ENCODE peak calls at places on chromosomes 2 and 18, in eight cellular contexts. U is germinal center, S is fibroblast of pulmonary artery, Q is bronchial epithelial cell, G is A549, Y is RWPE1, Z is esophagus squamous epithelium, L is right lobe of liver. E is an unnamed sample.

GRCh38 chr2:45919711-45920111 is 268.2 kb downstream of the PRKCE start:
- DNase-seq in S (no peak), L (no peak), G (no peak), Y (peak; percentile 65), Q (peak; percentile 81), U (no peak), Z (no peak), E (no peak)

GRCh38 chr2:51251356-51251755 is 219.4 kb upstream of the NRXN1 start:
- DNase-seq in S (no peak), U (no peak), Y (no peak), Q (no peak), Z (no peak), G (no peak), L (no peak), E (no peak)

GRCh38 chr18:70333316-70333715 is 44.5 kb downstream of the SOCS6 start:
- DNase-seq in Y (no peak), Z (no peak), G (no peak), S (no peak), U (no peak), L (no peak), Q (no peak), E (no peak)

GRCh38 chr18:55743133-55743532 is 155.1 kb upstream of the TCF4 start:
- DNase-seq in Y (no peak), Z (no peak), G (no peak), Q (no peak), S (no peak), L (no peak), U (no peak), E (no peak)

GRCh38 chr2:232147440-232148077 is 186.0 kb downstream of the DIS3L2 start:
- DNase-seq in S (no peak), G (no peak), L (no peak), Y (no peak), Q (no peak), U (no peak), Z (no peak), E (no peak)

GRCh38 chr18:36580874-36581750 is 247.7 kb downstream of the TPGS2 start:
- DNase-seq in Q (peak; percentile 77), Z (no peak), L (no peak), U (no peak), Y (peak; percentile 30), G (no peak), S (peak; percentile 63), E (no peak)

GRCh38 chr2:10444463-10444862 is 3.7 kb downstream of the ODC1 start:
- DNase-seq in Q (no peak), G (no peak), S (no peak), Y (no peak), L (no peak), U (no peak), Z (no peak), E (no peak)

GRCh38 chr2:230944804-230945372 is 19.8 kb upstream of the GPR55 start:
- DNase-seq in Y (no peak), L (no peak), U (no peak), S (no peak), Q (no peak), Z (no peak), G (no peak), E (no peak)

GRCh38 chr2:118124293-118124891 is 36.1 kb downstream of the INSIG2 start:
- DNase-seq in U (peak; percentile 19), Q (no peak), G (peak; percentile 9), L (no peak), Z (no peak), S (no peak), Y (no peak), E (no peak)

GRCh38 chr2:241818229-241818942 is 9.4 kb downstream of the NEU4 start:
- DNase-seq in L (peak; percentile 56), U (no peak), G (no peak), Q (no peak), S (no peak), Z (no peak), Y (no peak), E (peak; percentile 4)

GRCh38 chr2:222817628-222818027 is 43.2 kb upstream of the ACSL3 start:
- DNase-seq in Y (no peak), U (no peak), G (peak; percentile 27), Q (no peak), S (no peak), Z (no peak), L (no peak), E (no peak)

GRCh38 chr2:146615778-146616177 is 1229.1 kb upstream of the ACVR2A start:
- DNase-seq in Y (no peak), Q (no peak), S (no peak), G (no peak), U (no peak), Z (no peak), L (no peak), E (no peak)

GRCh38 chr2:79619976-79620375 is 107.1 kb downstream of the CTNNA2 start:
- DNase-seq in G (no peak), S (no peak), L (no peak), Z (no peak), Y (no peak), U (no peak), Q (no peak), E (no peak)

GRCh38 chr2:104562537-104562936 is 291.4 kb upstream of the POU3F3 start:
- DNase-seq in L (no peak), Z (no peak), Q (no peak), Y (no peak), S (no peak), G (no peak), U (no peak), E (no peak)

GRCh38 chr18:76232813-76233212 is 262.2 kb downstream of the ZNF516 start:
- DNase-seq in Z (no peak), Y (no peak), U (no peak), L (no peak), G (no peak), Q (no peak), S (no peak), E (no peak)

GRCh38 chr18:58241877-58242276 is 197.9 kb downstream of the NEDD4L start:
- DNase-seq in U (no peak), Q (peak; percentile 86), G (no peak), S (peak; percentile 74), Y (no peak), L (no peak), Z (no peak), E (no peak)

GRCh38 chr2:157782057-157782845 is 93.9 kb downstream of the ACVR1 start:
- DNase-seq in Y (no peak), G (peak; percentile 16), L (no peak), Q (peak; percentile 73), Z (no peak), S (peak; percentile 28), U (no peak), E (no peak)

GRCh38 chr2:37919631-37920032 is 5.5 kb upstream of the RMDN2 start:
- DNase-seq in G (no peak), U (no peak), Q (no peak), L (no peak), S (peak; percentile 50), Z (no peak), Y (no peak), E (no peak)

GRCh38 chr2:30283931-30284565 is 52.7 kb downstream of the LBH start:
- DNase-seq in U (no peak), Q (no peak), Z (no peak), Y (no peak), L (no peak), S (no peak), G (no peak), E (no peak)

GRCh38 chr2:101983486-101983885 is 8.3 kb upstream of the IL1R2 start:
- DNase-seq in Y (peak; percentile 56), L (no peak), Q (peak; percentile 82), G (no peak), Z (no peak), U (no peak), S (peak; percentile 35), E (no peak)

GRCh38 chr2:106572541-106573148 is 85.5 kb downstream of the CD8B2 start:
- DNase-seq in Z (no peak), G (peak; percentile 44), Q (peak; percentile 25), L (no peak), U (no peak), Y (no peak), S (no peak), E (peak; percentile 49)

GRCh38 chr2:210092791-210093190 is 78.4 kb downstream of the KANSL1L start:
- DNase-seq in Y (no peak), G (no peak), L (no peak), S (no peak), Z (no peak), U (no peak), Q (no peak), E (peak; percentile 8)

E was measured in iPS-NIHi11.